ENCODE peak calls at places on chromosome 17, in nine cellular contexts. E is uterus; Q is progenitor cell of endocrine pancreas; B is GDM1; K is ELR; X is HTR-8/SVneo; G is CD4-positive, alpha-beta T cell; F is stomach; L is activated T-helper 1 cell treated with anti-CD3 and anti-CD28 coated beads, Interleukin-12 subunit alpha, Interleukin-12 subunit beta, Interleukin-2, Interleukin-4 antibody, amounts not matched to agents 30 ng/mL and 10 ng/mL and 1 ng/mL, durations not matched to agents 14 hours and 24 hours and 36 hours. J is an unnamed sample.

GRCh38 chr17:57946798-57947358 is 8.3 kb downstream of the CUEDC1 start:
- DNase-seq in K (peak), Q (no peak), G (no peak), L (peak), E (peak), X (no peak), B (peak), F (peak), J (peak)

GRCh38 chr17:50507871-50508572 is at the start of gene MYCBPAP:
- DNase-seq in Q (peak), K (peak), G (peak), X (peak), L (peak), B (no peak), E (peak), F (peak), J (peak)

GRCh38 chr17:58246104-58246740 is 7.8 kb downstream of the LPO start:
- DNase-seq in F (no peak), X (no peak), K (no peak), E (no peak), B (no peak), G (no peak), Q (no peak), L (no peak), J (no peak)

GRCh38 chr17:74408262-74408661 is 23.6 kb upstream of the GPRC5C start:
- DNase-seq in G (no peak), B (no peak), X (no peak), K (peak), Q (no peak), F (peak), L (no peak), E (no peak), J (no peak)

GRCh38 chr17:9414471-9414870 is 161.1 kb downstream of the STX8 start:
- DNase-seq in F (no peak), G (no peak), X (no peak), B (no peak), L (no peak), Q (no peak), K (no peak), E (no peak), J (no peak)

GRCh38 chr17:45309400-45309799 is 7.4 kb downstream of the MAP3K14 start:
- DNase-seq in K (no peak), E (no peak), X (no peak), Q (no peak), G (no peak), B (no peak), F (no peak), L (no peak), J (no peak)

GRCh38 chr17:61783556-61784304 is 79.6 kb downstream of the BRIP1 start:
- DNase-seq in K (no peak), X (no peak), B (no peak), E (no peak), L (no peak), G (no peak), Q (no peak), F (no peak), J (no peak)

GRCh38 chr17:77125432-77125901 is 15.3 kb upstream of the SEC14L1 start:
- DNase-seq in B (no peak), G (no peak), Q (no peak), F (no peak), X (peak), E (no peak), L (no peak), K (peak), J (no peak)

GRCh38 chr17:60039509-60040442 is 38.9 kb downstream of the HEATR6 start:
- DNase-seq in K (no peak), L (no peak), F (no peak), B (no peak), X (no peak), Q (no peak), E (no peak), G (no peak), J (no peak)

GRCh38 chr17:75034236-75034908 is 12.4 kb downstream of the ATP5PD start:
- DNase-seq in X (peak), Q (peak), K (peak), F (peak), B (peak), E (peak), L (peak), G (peak), J (peak)

GRCh38 chr17:66123163-66123562 is 68.8 kb downstream of the CEP112 start:
- DNase-seq in X (no peak), K (peak), Q (no peak), L (no peak), E (no peak), B (no peak), F (no peak), G (no peak), J (no peak)

GRCh38 chr17:11921296-11921695 is 76.0 kb downstream of the ZNF18 start:
- DNase-seq in B (no peak), E (no peak), L (no peak), X (no peak), G (no peak), F (no peak), Q (no peak), K (no peak), J (no peak)

GRCh38 chr17:306116-306515 is 46.5 kb downstream of the RPH3AL start:
- DNase-seq in E (no peak), F (no peak), B (no peak), Q (no peak), L (no peak), K (no peak), G (no peak), X (no peak), J (no peak)

GRCh38 chr17:50534222-50534978 is 1.9 kb downstream of the EPN3 start:
- DNase-seq in G (no peak), E (no peak), K (no peak), L (no peak), F (peak), Q (no peak), X (no peak), B (no peak), J (no peak)

GRCh38 chr17:5540321-5540720 is 44.0 kb downstream of the NLRP1 start:
- DNase-seq in B (no peak), G (no peak), F (no peak), L (no peak), X (no peak), Q (no peak), E (no peak), K (no peak), J (no peak)

GRCh38 chr17:61366715-61367413 is 32.8 kb upstream of the TBX2 start:
- DNase-seq in F (peak), G (no peak), Q (no peak), B (no peak), E (no peak), X (no peak), K (no peak), L (no peak), J (no peak)

GRCh38 chr17:16920628-16921020 is 51.3 kb downstream of the TNFRSF13B start:
- DNase-seq in B (no peak), F (no peak), L (no peak), E (no peak), X (no peak), Q (no peak), G (no peak), K (no peak), J (no peak)

GRCh38 chr17:28792877-28793666 is 49.3 kb downstream of the TRAF4 start:
- DNase-seq in L (no peak), G (no peak), F (no peak), E (no peak), B (no peak), X (no peak), Q (no peak), K (peak), J (no peak)

GRCh38 chr17:5785867-5786509 is 201.7 kb upstream of the NLRP1 start:
- DNase-seq in B (no peak), K (peak), L (no peak), F (no peak), E (no peak), Q (no peak), X (no peak), G (no peak), J (no peak)

GRCh38 chr17:15967706-15968399 is 22.9 kb downstream of the ADORA2B start:
- DNase-seq in Q (no peak), X (no peak), B (no peak), K (no peak), L (no peak), E (no peak), G (no peak), F (no peak), J (no peak)

GRCh38 chr17:81261582-81262336 is 22.6 kb downstream of the NDUFAF8 start:
- DNase-seq in G (no peak), E (no peak), B (no peak), Q (no peak), X (no peak), F (no peak), L (no peak), K (no peak), J (no peak)

GRCh38 chr17:73706858-73707257 is 62.6 kb upstream of the SDK2 start:
- DNase-seq in Q (no peak), L (no peak), B (no peak), F (no peak), X (no peak), G (no peak), K (no peak), E (no peak), J (no peak)

GRCh38 chr17:80512233-80512632 is 32.4 kb upstream of the RPTOR start:
- DNase-seq in F (no peak), E (no peak), L (no peak), K (peak), B (no peak), Q (no peak), X (peak), G (no peak), J (no peak)

GRCh38 chr17:74943808-74944522 is 8.3 kb downstream of the OTOP3 start:
- DNase-seq in E (no peak), X (no peak), Q (no peak), F (no peak), B (no peak), K (no peak), L (no peak), G (no peak), J (no peak)

GRCh38 chr17:37359682-37360188 is 16.1 kb upstream of the C17orf78 start:
- DNase-seq in X (no peak), K (peak), L (no peak), G (no peak), E (no peak), B (no peak), F (no peak), Q (no peak), J (no peak)

GRCh38 chr17:18159551-18160120 is 24.0 kb upstream of the ALKBH5 start:
- DNase-seq in X (peak), K (peak), F (no peak), E (no peak), G (no peak), B (no peak), Q (no peak), L (no peak), J (no peak)

GRCh38 chr17:81814748-81815645 is 11.0 kb downstream of the GCGR start:
- DNase-seq in B (no peak), Q (no peak), F (no peak), L (no peak), X (no peak), E (no peak), K (no peak), G (no peak), J (no peak)

GRCh38 chr17:74196541-74197310 is 6.8 kb upstream of the RPL38 start:
- DNase-seq in X (no peak), Q (no peak), K (no peak), E (no peak), F (no peak), G (no peak), L (no peak), B (no peak), J (no peak)

GRCh38 chr17:1486802-1487695 is 5.4 kb downstream of the MYO1C start:
- DNase-seq in E (peak), B (no peak), X (no peak), F (peak), K (peak), L (no peak), G (peak), Q (peak), J (peak)